ENCODE peak calls at places on chromosomes 16 and 17, in four cellular contexts. L is body of pancreas, N is AG04450, Q is H9. F is an unnamed sample.

GRCh38 chr16:66606000-66606751 is 1.7 kb downstream of the CMTM3 start:
- DNase-seq in L (peak; percentile 40), Q (no peak), N (no peak), F (no peak)

GRCh38 chr17:17119533-17119932 is 77.3 kb downstream of the MPRIP start:
- DNase-seq in L (peak; percentile 51), Q (no peak), N (peak; percentile 30), F (no peak)

GRCh38 chr17:40121886-40122465 is at the start of gene MSL1:
- DNase-seq in Q (peak; percentile 83), N (no peak), L (peak; percentile 90), F (peak; percentile 76)

GRCh38 chr17:58487589-58488427 is at the start of gene HSF5:
- DNase-seq in Q (peak; percentile 88), N (no peak), L (peak; percentile 31), F (no peak)

GRCh38 chr16:57600048-57600835 is 28.2 kb upstream of the ADGRG1 start:
- DNase-seq in L (peak; percentile 83), N (no peak), Q (peak; percentile 91), F (peak; percentile 80)

GRCh38 chr16:19785512-19786130 is 67.5 kb downstream of the IQCK start:
- DNase-seq in Q (no peak), L (no peak), N (no peak), F (no peak)

GRCh38 chr16:3459401-3460090 is 16.1 kb downstream of the NAA60 start:
- DNase-seq in Q (no peak), L (no peak), N (no peak), F (no peak)

GRCh38 chr16:57024894-57025680 is 35.7 kb downstream of the NLRC5 start:
- DNase-seq in Q (no peak), L (no peak), N (no peak), F (no peak)

GRCh38 chr17:50560185-50560824 is at the start of gene CACNA1G:
- DNase-seq in Q (peak; percentile 100), N (peak; percentile 26), L (peak; percentile 87), F (peak; percentile 78)

GRCh38 chr17:50570516-50570915 is 10.0 kb downstream of the CACNA1G start:
- DNase-seq in L (no peak), Q (no peak), N (no peak), F (no peak)

GRCh38 chr16:67910162-67910561 is 17.1 kb downstream of the PSKH1 start:
- DNase-seq in N (peak; percentile 42), L (no peak), Q (no peak), F (no peak)

GRCh38 chr16:70494777-70495176 is 28.6 kb downstream of the COG4 start:
- DNase-seq in N (no peak), L (no peak), Q (no peak), F (no peak)